ENCODE peak calls at places on chromosomes 16 and 17, in eight cellular contexts. W is aorta; E is tibial nerve; U is CD4-positive, alpha-beta T cell; L is globus pallidus; S is fibroblast of lung; N is HEK293T; F is OCI-LY7. J is an unnamed sample.

GRCh38 chr17:50935201-50936124 is 69.3 kb upstream of the TOB1 start:
- DNase-seq in U (no peak), L (peak; percentile 93), F (no peak), W (peak; percentile 90), E (peak; percentile 52), S (no peak), N (no peak), J (peak; percentile 94)

GRCh38 chr17:4516740-4517139 is 18.1 kb downstream of the SPNS2 start:
- DNase-seq in L (no peak), N (no peak), F (no peak), E (no peak), U (no peak), W (no peak), S (peak; percentile 72), J (no peak)

GRCh38 chr17:80380068-80381061 is 34.6 kb upstream of the ENDOV start:
- DNase-seq in E (no peak), U (no peak), N (no peak), L (no peak), S (no peak), W (no peak), F (no peak), J (no peak)

GRCh38 chr16:1792836-1793577 is 498 bp downstream of the IGFALS start:
- DNase-seq in S (no peak), W (peak; percentile 45), N (no peak), E (no peak), F (no peak), L (no peak), U (no peak), J (no peak)

GRCh38 chr17:63082273-63082861 is 116.3 kb downstream of the TANC2 start:
- DNase-seq in S (peak; percentile 77), N (no peak), F (no peak), E (no peak), L (no peak), W (no peak), U (no peak), J (no peak)

GRCh38 chr16:10623059-10623458 is 42.7 kb upstream of the EMP2 start:
- DNase-seq in E (no peak), N (no peak), L (no peak), S (no peak), W (no peak), F (no peak), U (no peak), J (no peak)

GRCh38 chr17:32627233-32628008 is 140.6 kb downstream of the CDK5R1 start:
- DNase-seq in S (peak; percentile 33), N (peak; percentile 15), F (no peak), E (no peak), U (no peak), L (peak; percentile 86), W (no peak), J (no peak)

GRCh38 chr16:2835638-2836493 is 5.8 kb downstream of the ZG16B start:
- DNase-seq in W (peak; percentile 70), E (no peak), U (no peak), L (no peak), F (no peak), N (no peak), S (peak; percentile 70), J (peak; percentile 84)

GRCh38 chr16:67910162-67910561 is 17.1 kb downstream of the PSKH1 start:
- DNase-seq in E (no peak), W (no peak), L (peak; percentile 97), U (no peak), N (no peak), S (peak; percentile 65), F (peak; percentile 50), J (no peak)

GRCh38 chr17:17906418-17907215 is 65.6 kb downstream of the TOM1L2 start:
- DNase-seq in W (no peak), S (no peak), L (no peak), F (no peak), U (no peak), E (no peak), N (no peak), J (no peak)

GRCh38 chr16:2584742-2585650 is 47.2 kb downstream of the PDPK1 start:
- DNase-seq in S (peak; percentile 43), F (no peak), L (peak; percentile 31), U (no peak), W (peak; percentile 46), E (peak; percentile 46), N (no peak), J (no peak)

GRCh38 chr17:17732892-17733670 is 51.8 kb downstream of the RAI1 start:
- DNase-seq in E (no peak), L (no peak), N (no peak), F (no peak), S (no peak), U (no peak), W (no peak), J (peak; percentile 57)

J was measured in stomach.